ENCODE peak calls at places on chromosomes 1 and 21, in five cellular contexts. V, K, B, L and Z are unnamed samples.
A peak's percentile ranks its signal among the peaks of the same experiment; 100 is the strongest.

GRCh38 chr1:163056832-163057231 is 12.3 kb upstream of the RGS4 start:
- DNase-seq in V (no peak), K (peak; percentile 65), B (no peak), L (no peak), Z (no peak)

GRCh38 chr21:31218830-31219608 is 125.0 kb downstream of the TIAM1 start:
- DNase-seq in V (no peak), K (no peak), B (peak; percentile 11), L (no peak), Z (peak; percentile 71)

GRCh38 chr1:220251272-220251671 is 21.0 kb downstream of the RAB3GAP2 start:
- DNase-seq in V (no peak), K (no peak), B (no peak), L (no peak), Z (no peak)

GRCh38 chr21:34073749-34074282 is 438 bp downstream of the MRPS6 start:
- DNase-seq in V (no peak), K (no peak), B (no peak), L (peak; percentile 54), Z (no peak)

GRCh38 chr1:53781654-53782053 is 42.7 kb upstream of the GLIS1 start:
- DNase-seq in V (no peak), K (no peak), B (no peak), L (no peak), Z (no peak)

GRCh38 chr1:81437649-81438048 is 363.1 kb upstream of the ADGRL2 start:
- DNase-seq in V (no peak), K (peak; percentile 29), B (no peak), L (no peak), Z (no peak)

GRCh38 chr21:45105906-45106485 is 31.6 kb downstream of the ADARB1 start:
- DNase-seq in V (no peak), K (no peak), B (no peak), L (no peak), Z (no peak)

GRCh38 chr1:169086603-169087455 is 19.7 kb upstream of the ATP1B1 start:
- DNase-seq in V (no peak), K (peak; percentile 87), B (no peak), L (no peak), Z (peak; percentile 14)

GRCh38 chr1:203569490-203570318 is 56.9 kb upstream of the ATP2B4 start:
- DNase-seq in V (no peak), K (peak; percentile 29), B (no peak), L (no peak), Z (peak; percentile 95)

GRCh38 chr1:29179641-29180184 is 2.0 kb downstream of the SRSF4 start:
- DNase-seq in V (no peak), K (peak; percentile 40), B (no peak), L (no peak), Z (no peak)

GRCh38 chr1:71753746-71754145 is 528.6 kb downstream of the NEGR1 start:
- DNase-seq in V (no peak), K (no peak), B (no peak), L (no peak), Z (no peak)

GRCh38 chr1:234970731-234971476 is 157.7 kb downstream of the TOMM20 start:
- DNase-seq in V (peak; percentile 70), K (peak; percentile 98), B (no peak), L (peak; percentile 68), Z (peak; percentile 80)

GRCh38 chr1:240797050-240797449 is 185.1 kb upstream of the GREM2 start:
- DNase-seq in V (no peak), K (no peak), B (no peak), L (no peak), Z (peak; percentile 3)

DNA sequence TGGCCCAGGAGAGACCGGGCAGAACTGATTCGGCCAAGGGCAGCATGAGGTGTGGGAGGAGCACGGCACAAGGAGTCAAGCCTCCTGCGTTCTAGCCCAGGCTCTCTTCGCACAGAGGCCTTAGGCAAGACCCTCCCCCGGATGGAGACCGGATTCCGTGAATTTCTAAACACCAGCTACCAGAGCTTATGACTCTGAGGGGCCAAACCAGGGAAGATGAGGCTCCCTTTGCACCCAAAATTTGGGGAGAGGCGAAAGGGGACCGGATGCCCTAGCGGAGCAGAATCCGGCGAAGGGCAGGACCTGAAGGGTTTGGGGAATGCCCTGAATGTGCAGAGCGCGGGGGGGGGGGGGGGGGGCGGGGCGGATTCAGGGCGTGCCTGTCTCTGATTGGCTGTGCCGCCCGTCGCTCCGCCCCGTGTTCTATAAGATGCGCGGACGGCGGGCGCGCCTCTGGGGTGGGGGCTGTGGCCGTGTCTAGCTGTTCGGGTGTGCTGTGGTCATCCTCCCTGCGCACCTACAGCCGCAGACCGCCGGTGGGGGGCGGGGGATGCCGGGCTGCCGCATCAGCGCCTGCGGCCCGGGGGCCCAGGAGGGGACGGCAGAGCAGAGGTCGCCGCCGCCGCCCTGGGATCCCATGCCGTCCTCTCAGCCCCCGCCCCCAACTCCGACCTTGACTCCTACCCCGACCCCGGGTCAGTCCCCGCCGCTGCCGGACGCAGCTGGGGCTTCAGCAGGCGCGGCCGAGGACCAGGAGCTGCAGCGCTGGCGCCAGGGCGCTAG is at the start of gene TRNP1:
- DNase-seq in V (peak; percentile 93), K (peak; percentile 85), B (peak; percentile 72), L (peak; percentile 91), Z (peak; percentile 37)
- H3K9ac ChIP-seq in V (peak within 1 kb of the TSS; percentile 57), K (peak within 1 kb of the TSS; percentile 83), B (peak within 1 kb of the TSS; percentile 88), L (peak within 1 kb of the TSS; percentile 62), Z (peak within 1 kb of the TSS; percentile 20)

GRCh38 chr1:90761156-90761555 is 44.1 kb upstream of the BARHL2 start:
- DNase-seq in V (peak; percentile 29), K (no peak), B (no peak), L (no peak), Z (no peak)
- H2BK12ac ChIP-seq in V (no peak overlapping the region), K (no peak overlapping the region), B (no peak overlapping the region), L (no peak overlapping the region), Z (no peak overlapping the region)

DNA sequence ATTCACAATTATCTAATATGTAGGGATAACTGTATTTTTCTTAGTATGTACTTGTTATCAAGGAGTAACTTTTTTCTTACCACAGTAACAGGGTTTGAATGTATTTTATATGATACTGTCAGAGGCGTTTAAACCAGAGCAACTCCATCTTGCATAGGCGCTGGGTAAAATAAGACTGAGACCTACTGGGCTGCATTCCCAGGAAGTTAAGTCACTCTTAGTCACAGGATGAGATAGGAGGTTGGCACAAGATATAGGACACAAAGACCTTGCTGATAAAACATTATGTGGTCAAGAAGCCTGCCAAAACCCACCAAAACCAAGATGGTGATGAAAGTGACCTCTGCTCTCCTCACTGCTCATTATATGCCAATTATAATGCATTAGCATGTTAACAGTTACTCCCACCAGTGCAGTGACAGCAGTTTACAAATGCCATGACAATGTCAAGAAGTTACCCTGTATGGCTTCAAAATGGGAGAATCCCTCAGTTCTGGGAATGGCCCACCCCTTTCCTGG is 64.8 kb downstream of the RPE65 start:
- DNase-seq in V (no peak), K (peak; percentile 81), B (no peak), L (no peak), Z (no peak)
- H3K23ac ChIP-seq in V (no peak overlapping the region), K (no peak overlapping the region), B (no peak overlapping the region), L (no peak overlapping the region), Z (no peak overlapping the region)

DNA sequence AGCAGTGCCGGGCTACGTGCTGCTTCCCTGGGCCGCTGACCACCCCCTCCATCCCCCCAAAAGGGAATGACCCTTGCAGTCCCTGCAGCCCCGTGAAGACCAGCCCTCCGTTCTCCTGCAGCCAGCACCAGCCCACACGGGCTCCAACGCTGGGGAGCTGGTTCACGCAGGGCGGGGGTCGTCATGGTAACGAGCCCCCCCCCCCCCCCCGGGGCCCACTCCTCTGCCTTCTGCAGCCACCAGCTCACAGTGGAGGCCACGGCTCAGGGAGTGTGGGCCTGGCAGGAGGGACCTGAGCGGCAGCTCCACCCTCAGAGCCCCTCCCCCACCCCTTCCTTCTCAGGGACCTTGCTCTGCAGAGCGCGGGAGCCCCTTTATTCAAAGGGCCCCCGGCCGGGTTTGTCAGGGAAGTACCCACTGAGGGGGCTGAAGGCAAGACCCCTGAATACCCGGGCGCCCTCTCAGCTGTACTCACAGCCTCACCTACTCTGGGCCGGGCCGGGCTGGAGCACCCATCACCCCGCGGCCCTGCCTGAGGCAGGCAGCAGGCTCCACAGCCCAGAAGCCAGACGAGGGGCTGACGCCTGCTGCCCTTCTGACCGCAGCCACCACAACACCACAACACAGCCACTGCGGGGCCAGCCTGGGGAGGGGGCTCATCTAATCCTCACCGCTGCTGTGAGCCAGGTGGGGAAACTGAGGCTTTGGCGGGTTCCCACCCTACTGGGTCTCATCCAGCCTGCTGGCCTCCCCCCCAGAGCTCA is 12.6 kb downstream of the MEGF6 start:
- DNase-seq in V (no peak), K (no peak), B (no peak), L (no peak), Z (no peak)
- H3K9ac ChIP-seq in V (no peak overlapping the region), K (no peak overlapping the region), B (peak overlapping the region; percentile 60), L (no peak overlapping the region), Z (no peak overlapping the region)

GRCh38 chr1:226940806-226941067 is 643 bp downstream of the COQ8A start:
- DNase-seq in V (no peak), K (no peak), B (no peak), L (no peak), Z (no peak)

GRCh38 chr1:226939439-226940028 is 560 bp upstream of the COQ8A start:
- DNase-seq in V (no peak), K (no peak), B (no peak), L (no peak), Z (peak; percentile 82)

GRCh38 chr1:226938903-226939438 is 1.1 kb upstream of the COQ8A start:
- DNase-seq in V (no peak), K (peak; percentile 70), B (no peak), L (no peak), Z (peak; percentile 60)

GRCh38 chr1:226940029-226940805 is at the start of gene COQ8A:
- DNase-seq in V (peak; percentile 100), K (peak; percentile 100), B (peak; percentile 99), L (peak; percentile 98), Z (peak; percentile 99)

DNA sequence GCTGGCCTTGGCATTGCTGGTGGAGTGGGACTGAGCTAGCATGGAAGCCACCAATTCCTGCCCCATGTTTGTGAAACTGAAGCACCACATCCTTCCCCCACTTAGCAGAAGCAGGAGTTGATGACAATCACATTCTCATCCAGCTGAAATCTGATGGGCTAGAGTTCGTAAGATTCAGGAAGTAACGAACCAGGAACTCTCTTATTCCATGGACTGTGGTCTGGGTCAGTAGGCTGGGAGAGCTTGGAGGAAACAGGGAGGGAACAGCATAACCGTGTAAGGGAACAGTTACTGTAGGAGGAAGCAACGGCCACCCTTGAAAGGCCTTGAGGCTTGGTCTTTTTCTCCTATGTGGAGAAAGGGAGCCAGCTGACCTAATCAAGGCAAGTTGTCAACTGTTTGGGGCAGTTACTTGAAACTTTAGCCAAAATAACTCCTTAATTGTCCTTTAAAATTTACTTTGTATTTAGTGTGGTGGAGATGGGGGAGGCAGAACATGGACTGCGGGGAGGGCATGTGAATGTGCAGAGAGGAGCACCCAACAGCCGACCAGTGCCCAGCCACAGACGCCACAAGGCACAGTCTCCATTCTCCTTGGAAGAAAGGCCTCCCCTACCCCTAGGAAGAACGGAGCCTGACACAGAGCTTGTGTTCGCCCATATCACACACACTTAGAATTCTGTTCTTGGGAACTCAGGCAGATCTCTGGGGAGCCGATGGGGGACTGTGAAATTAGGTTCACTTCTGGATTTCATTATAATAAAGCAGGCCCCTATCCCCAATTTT is 2.0 kb upstream of the COQ8A start:
- DNase-seq in V (no peak), K (no peak), B (no peak), L (no peak), Z (no peak)
- H2BK12ac ChIP-seq in V (no peak overlapping the region), K (peak overlapping the region; percentile 59), B (no peak overlapping the region), L (peak overlapping the region; percentile 0), Z (no peak overlapping the region)